ENCODE peak calls at places on chromosomes 1 and 21, in four cellular contexts. G is NCI-H2081, E is T47D, T is lung. R is an unnamed sample.

GRCh38 chr1:170623171-170623570 is 40.8 kb upstream of the PRRX1 start:
- DNase-seq in T (no peak), E (no peak), G (no peak), R (peak)

GRCh38 chr1:89312572-89312971 is 39.9 kb upstream of the GBP5 start:
- DNase-seq in E (no peak), G (no peak), T (no peak), R (no peak)

GRCh38 chr1:111489604-111490003 is 13.8 kb downstream of the ADORA3 start:
- DNase-seq in T (no peak), E (no peak), G (no peak), R (no peak)

GRCh38 chr1:32454726-32455125 is 10.1 kb upstream of the ZBTB8B start:
- DNase-seq in T (no peak), E (no peak), G (peak), R (peak)

GRCh38 chr1:24898152-24898908 is 31.7 kb downstream of the RUNX3 start:
- DNase-seq in T (peak), E (peak), G (no peak), R (peak)

GRCh38 chr1:243433737-243434370 is 178.0 kb downstream of the SDCCAG8 start:
- DNase-seq in T (no peak), G (peak), E (no peak), R (peak)

GRCh38 chr1:20339811-20340457 is 49.3 kb downstream of the VWA5B1 start:
- DNase-seq in T (no peak), G (no peak), E (no peak), R (peak)

GRCh38 chr1:41122851-41123518 is 101.5 kb upstream of the SLFNL1 start:
- DNase-seq in T (no peak), E (peak), G (peak), R (peak)

GRCh38 chr21:43585924-43586411 is 73.3 kb downstream of the HSF2BP start:
- DNase-seq in E (peak), T (peak), G (no peak), R (peak)

GRCh38 chr1:116457944-116458343 is 84.9 kb downstream of the ATP1A1 start:
- DNase-seq in G (no peak), T (no peak), E (no peak), R (no peak)

GRCh38 chr1:230825061-230825803 is 43.1 kb downstream of the C1orf198 start:
- DNase-seq in E (peak), T (no peak), G (peak), R (peak)

GRCh38 chr1:39927538-39927937 is 25.8 kb upstream of the MYCL start:
- DNase-seq in E (no peak), T (no peak), G (no peak), R (peak)

GRCh38 chr1:246933893-246934292 is 2.1 kb upstream of the AHCTF1 start:
- DNase-seq in E (no peak), T (no peak), G (no peak), R (no peak)

GRCh38 chr1:22494144-22494543 is 42.5 kb downstream of the ZBTB40 start:
- DNase-seq in G (no peak), E (no peak), T (no peak), R (no peak)

GRCh38 chr1:42340898-42341297 is 5.9 kb upstream of the FOXJ3 start:
- DNase-seq in E (no peak), G (peak), T (no peak), R (no peak)

GRCh38 chr1:213772711-213773110 is 215.1 kb upstream of the PROX1 start:
- DNase-seq in G (no peak), T (no peak), E (no peak), R (no peak)

GRCh38 chr1:58652351-58653184 is 47.3 kb downstream of the MYSM1 start:
- DNase-seq in G (peak), T (peak), E (peak), R (peak)

GRCh38 chr21:38758815-38759214 is 46.9 kb upstream of the ETS2 start:
- DNase-seq in G (no peak), T (no peak), E (no peak), R (no peak)

GRCh38 chr1:87051965-87052364 is 137.5 kb downstream of the HS2ST1 start:
- DNase-seq in G (no peak), T (no peak), E (no peak), R (no peak)

GRCh38 chr21:39134288-39134810 is 48.9 kb downstream of the PSMG1 start:
- DNase-seq in G (no peak), E (no peak), T (no peak), R (no peak)

GRCh38 chr1:241213147-241213546 is 143.9 kb downstream of the RGS7 start:
- DNase-seq in T (no peak), G (no peak), E (no peak), R (no peak)

GRCh38 chr1:220272841-220273090 is 513 bp upstream of the RAB3GAP2 start:
- DNase-seq in T (no peak), E (no peak), G (no peak), R (no peak)

GRCh38 chr1:91864017-91864700 is 21.8 kb downstream of the TGFBR3 start:
- DNase-seq in E (no peak), T (no peak), G (no peak), R (peak)

GRCh38 chr1:20491178-20491577 is 5.2 kb upstream of the CAMK2N1 start:
- DNase-seq in T (no peak), G (no peak), E (no peak), R (no peak)

GRCh38 chr1:164668451-164668850 is 109.5 kb downstream of the PBX1 start:
- DNase-seq in G (no peak), T (no peak), E (no peak), R (no peak)